ENCODE peak calls at places on chromosomes 6 and 20, in eight cellular contexts. I is prostate gland, T is lower leg skin, X is IMR-90, W is ovary, B is A549, F is H1, H is spleen. V is an unnamed sample.

GRCh38 chr6:169312658-169313346 is 59.2 kb upstream of the THBS2 start:
- DNase-seq in F (no peak), B (no peak), W (peak; percentile 58), T (peak; percentile 82), I (no peak), H (no peak), X (no peak), V (no peak)

GRCh38 chr6:119562168-119562567 is 212.6 kb upstream of the MAN1A1 start:
- DNase-seq in F (no peak), I (no peak), W (no peak), B (no peak), X (no peak), T (no peak), H (no peak), V (no peak)

GRCh38 chr6:168332020-168332419 is 12.4 kb upstream of the DACT2 start:
- DNase-seq in T (no peak), F (no peak), I (no peak), X (no peak), H (no peak), W (no peak), B (no peak), V (no peak)

GRCh38 chr20:35447082-35447789 is 8.2 kb upstream of the CEP250 start:
- DNase-seq in F (peak; percentile 100), W (peak; percentile 85), X (peak; percentile 73), T (peak; percentile 97), B (peak; percentile 77), H (peak; percentile 94), I (peak; percentile 76), V (peak; percentile 80)

GRCh38 chr6:25684565-25684964 is 32.5 kb downstream of the SCGN start:
- DNase-seq in T (no peak), I (no peak), X (no peak), F (no peak), H (no peak), W (no peak), B (no peak), V (no peak)

GRCh38 chr6:122033564-122034181 is 365.8 kb upstream of the HSF2 start:
- DNase-seq in B (peak; percentile 18), T (no peak), W (no peak), H (no peak), I (peak; percentile 14), F (no peak), X (peak; percentile 70), V (no peak)

GRCh38 chr6:165447141-165447540 is 137.7 kb upstream of the C6orf118 start:
- DNase-seq in B (no peak), W (no peak), I (no peak), H (no peak), T (no peak), X (no peak), F (no peak), V (no peak)

GRCh38 chr6:9977451-9977850 is 437.4 kb downstream of the TFAP2A start:
- DNase-seq in B (no peak), H (no peak), X (no peak), I (no peak), T (no peak), F (no peak), W (no peak), V (no peak)

GRCh38 chr6:7805088-7805756 is 79.3 kb downstream of the BMP6 start:
- DNase-seq in W (no peak), F (no peak), X (no peak), H (no peak), T (no peak), B (no peak), I (no peak), V (no peak)

GRCh38 chr6:3455490-3456394 is 1.1 kb downstream of the SLC22A23 start:
- DNase-seq in W (no peak), B (no peak), T (peak; percentile 88), X (no peak), I (peak; percentile 25), H (no peak), F (peak; percentile 67), V (no peak)

GRCh38 chr6:106757267-106757666 is 127.9 kb downstream of the QRSL1 start:
- DNase-seq in H (no peak), B (no peak), I (peak; percentile 39), W (no peak), F (no peak), X (no peak), T (no peak), V (no peak)

GRCh38 chr6:78089551-78089950 is 436.7 kb downstream of the MEI4 start:
- DNase-seq in T (no peak), I (no peak), H (no peak), B (no peak), X (no peak), W (no peak), F (no peak), V (no peak)

DNA sequence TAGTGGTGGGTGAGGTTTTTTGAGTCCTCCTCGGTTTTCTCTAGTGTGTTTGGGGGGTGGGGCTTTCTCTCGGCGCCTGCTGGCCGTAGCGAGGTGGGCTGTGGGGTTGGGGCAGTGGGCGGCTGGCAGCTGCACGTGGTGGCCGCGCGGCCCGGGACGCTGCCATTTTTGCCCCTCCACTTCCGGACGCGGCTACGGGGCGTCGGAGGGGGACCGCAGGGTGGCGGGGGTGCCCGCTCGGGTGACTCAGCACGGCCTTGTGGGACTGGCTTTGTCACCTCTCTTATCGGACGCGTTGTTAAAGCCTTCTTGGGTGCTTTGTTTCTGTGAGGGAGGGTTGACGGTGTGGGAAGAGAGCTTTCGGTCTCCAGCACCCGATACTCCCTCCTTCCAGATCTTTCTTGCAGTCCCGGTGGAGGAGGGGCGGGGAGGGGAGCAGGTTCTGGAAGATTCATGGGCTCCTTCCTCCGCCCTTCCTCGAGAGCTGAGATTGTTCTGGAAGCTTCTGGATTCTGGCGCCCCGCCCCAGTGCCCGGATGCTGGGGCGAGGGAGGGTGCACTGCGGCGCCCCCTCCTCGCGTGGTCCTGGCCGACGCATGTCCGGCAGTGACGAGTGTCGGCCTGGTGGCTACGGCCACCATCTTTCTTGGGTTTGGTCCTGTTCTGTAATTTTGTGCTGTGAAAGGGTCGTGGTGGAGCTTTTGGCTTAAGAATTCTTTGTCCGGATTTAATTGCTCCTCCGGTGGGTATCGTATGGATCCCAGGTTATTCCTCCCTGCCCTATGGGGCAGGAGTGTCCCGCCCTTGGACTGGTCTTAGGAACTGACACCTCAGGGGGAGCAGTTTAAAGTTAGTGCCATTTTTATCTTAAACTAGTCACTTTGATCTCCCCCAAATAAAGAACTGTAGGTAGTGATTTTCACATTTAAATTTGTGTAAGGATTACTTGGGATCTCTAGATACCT is 719 bp downstream of the HSP90AB1 start:
- DNase-seq in H (peak; percentile 96), X (peak; percentile 38), I (peak; percentile 62), B (no peak), W (peak; percentile 68), T (peak; percentile 95), F (no peak), V (peak; percentile 91)
- TF ChIP-seq POLR2A in H (no peak), X (no peak), I (peak; percentile 31), B (peak; percentile 8), W (peak; percentile 6), T (no peak), F (no peak), V (no peak)

GRCh38 chr20:25549172-25549865 is 36.0 kb downstream of the NINL start:
- DNase-seq in I (no peak), X (no peak), W (no peak), F (no peak), B (no peak), T (peak; percentile 62), H (no peak), V (no peak)

GRCh38 chr20:25549866-25550477 is 35.4 kb downstream of the NINL start:
- DNase-seq in H (no peak), I (no peak), W (no peak), T (no peak), X (peak; percentile 79), B (no peak), F (no peak), V (no peak)

GRCh38 chr20:25552977-25553376 is 32.4 kb downstream of the NINL start:
- DNase-seq in X (no peak), H (no peak), T (no peak), F (no peak), W (no peak), I (no peak), B (no peak), V (no peak)

GRCh38 chr20:25553819-25554296 is 31.5 kb downstream of the NINL start:
- DNase-seq in X (peak; percentile 67), F (no peak), B (no peak), T (no peak), I (no peak), W (peak; percentile 42), H (no peak), V (no peak)

DNA sequence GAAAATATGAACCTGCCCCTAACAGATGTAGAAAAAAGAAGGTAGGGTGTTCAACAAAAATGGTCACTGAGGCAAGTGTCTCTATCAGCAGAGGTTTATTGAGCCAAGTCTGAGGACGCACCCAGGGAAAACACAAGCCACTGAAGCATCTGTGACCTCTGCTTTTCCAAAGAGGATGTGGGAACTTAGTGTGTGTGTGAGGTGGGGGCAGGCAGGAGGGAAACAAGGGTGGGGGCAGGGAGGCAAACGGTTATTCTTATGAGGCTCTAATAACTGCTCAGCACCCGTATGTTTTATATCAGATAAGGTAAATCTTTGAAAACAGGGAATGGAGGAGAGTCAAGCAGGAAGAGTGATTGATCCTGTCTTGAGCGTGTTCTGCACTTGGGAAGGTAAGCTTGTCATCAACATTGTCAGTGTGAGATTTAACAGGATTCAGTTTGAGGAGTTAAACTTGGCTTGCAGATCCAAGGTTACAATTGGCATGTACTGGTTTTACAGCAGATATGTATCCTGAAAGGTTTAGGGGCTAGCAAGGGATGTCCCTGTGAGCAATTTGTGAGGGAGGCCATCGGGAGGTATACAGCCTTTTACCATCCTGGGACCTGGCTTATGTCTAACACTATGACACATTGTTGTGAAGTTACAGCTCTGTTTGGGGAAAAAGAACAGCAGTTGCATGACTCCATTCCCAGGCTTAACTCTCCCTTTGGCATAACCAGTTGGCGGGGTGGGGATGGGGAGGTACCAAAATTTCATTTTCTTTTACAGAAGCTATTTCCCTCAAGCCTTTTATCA is 33.7 kb downstream of the NINL start:
- DNase-seq in H (no peak), T (peak; percentile 26), X (no peak), I (no peak), F (no peak), B (no peak), W (no peak), V (no peak)
- H3K4me3 ChIP-seq in H (no peak overlapping the region), T (no peak overlapping the region), X (no peak overlapping the region), I (no peak overlapping the region), F (no peak overlapping the region), B (no peak overlapping the region), W (no peak overlapping the region), V (no peak overlapping the region)

DNA sequence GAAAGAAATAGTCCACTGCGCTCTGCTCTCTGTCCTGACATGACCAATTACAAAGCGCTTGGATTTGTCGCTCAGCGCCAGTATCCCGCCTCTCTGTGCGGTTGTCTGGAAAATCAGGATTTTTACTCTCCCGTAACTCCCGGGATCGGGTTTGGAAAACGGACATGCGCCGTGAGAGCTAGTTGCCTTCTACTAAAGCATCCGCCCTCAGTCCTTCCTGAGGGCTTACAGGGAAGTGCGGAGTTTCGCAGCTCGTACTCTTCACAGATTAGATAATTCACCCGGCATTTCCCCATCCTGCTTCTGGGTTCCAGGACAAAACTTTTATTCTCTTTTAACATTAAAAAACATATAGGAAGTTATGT is 427 bp upstream of the MKKS start:
- DNase-seq in I (peak; percentile 94), T (peak; percentile 98), B (peak; percentile 96), X (peak; percentile 99), F (peak; percentile 85), H (peak; percentile 91), W (peak; percentile 95), V (peak; percentile 88)
- TF ChIP-seq POLR2A in I (peak; percentile 80), T (peak; percentile 80), B (peak; percentile 88), X (peak; percentile 95), F (peak; percentile 91), H (no peak), W (peak; percentile 91), V (peak; percentile 97)

DNA sequence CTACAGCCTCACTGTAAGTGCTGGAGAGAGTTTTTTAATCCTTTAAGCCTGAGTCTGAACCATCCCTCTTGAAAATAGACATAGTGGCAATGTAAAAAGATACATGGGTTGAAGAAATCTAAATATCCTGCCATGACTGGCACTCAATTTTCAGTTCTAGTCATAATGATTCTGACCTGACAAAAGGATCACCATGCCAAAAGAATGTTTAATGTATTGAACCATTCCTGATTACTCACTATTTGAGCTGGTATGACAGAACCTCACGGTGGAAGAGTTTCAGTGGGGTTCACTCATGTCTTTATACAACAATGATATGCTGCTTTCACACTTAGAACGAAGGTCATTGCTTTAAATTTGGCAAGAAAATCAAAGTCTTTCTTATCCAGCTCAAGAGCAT is 93.4 kb downstream of the HIVEP2 start:
- DNase-seq in X (peak; percentile 38), H (no peak), B (no peak), F (no peak), W (no peak), I (no peak), T (no peak), V (no peak)
- H3K4me3 ChIP-seq in X (no peak overlapping the region), H (no peak overlapping the region), B (no peak overlapping the region), F (no peak overlapping the region), W (no peak overlapping the region), I (no peak overlapping the region), T (no peak overlapping the region), V (no peak overlapping the region)